ENCODE peak calls at places on chromosomes 11 and 22, in nine cellular contexts. W is A549, C is IMR-90, V is cardiac muscle cell, Y is choroid plexus epithelial cell, T is mucosa of descending colon, M is neural progenitor cell, A is tibial artery, P is heart right ventricle. R is an unnamed sample.

GRCh38 chr11:120709808-120710207 is 198.3 kb downstream of the GRIK4 start:
- DNase-seq in W (no peak), C (no peak), V (no peak), Y (peak; percentile 6), T (no peak), M (no peak), A (no peak), P (no peak), R (peak; percentile 93)

GRCh38 chr22:46646531-46647211 is 26.5 kb downstream of the GRAMD4 start:
- DNase-seq in W (no peak), C (no peak), V (no peak), Y (no peak), T (no peak), M (no peak), A (no peak), P (no peak), R (no peak)

GRCh38 chr11:108958446-108959123 is 293.7 kb downstream of the DDX10 start:
- DNase-seq in W (peak; percentile 29), C (peak; percentile 82), V (peak; percentile 43), Y (peak; percentile 85), T (no peak), M (no peak), A (no peak), P (no peak), R (peak; percentile 53)

GRCh38 chr11:65003282-65003681 is 6.5 kb upstream of the BATF2 start:
- DNase-seq in W (no peak), C (peak; percentile 66), V (peak; percentile 51), Y (peak; percentile 67), T (no peak), M (peak; percentile 57), A (no peak), P (no peak), R (no peak)

GRCh38 chr11:113884361-113884836 is 9.0 kb upstream of the USP28 start:
- DNase-seq in W (no peak), C (peak; percentile 44), V (peak; percentile 79), Y (peak; percentile 61), T (no peak), M (peak; percentile 34), A (no peak), P (no peak), R (no peak)

GRCh38 chr11:34356918-34357645 is 728 bp downstream of the ABTB2 start:
- DNase-seq in W (peak; percentile 60), C (peak; percentile 51), V (peak; percentile 76), Y (peak; percentile 64), T (peak; percentile 80), M (peak; percentile 73), A (peak; percentile 57), P (peak; percentile 71), R (peak; percentile 69)

GRCh38 chr11:14258177-14258935 is 100.6 kb downstream of the RRAS2 start:
- DNase-seq in W (peak; percentile 74), C (peak; percentile 75), V (peak; percentile 40), Y (peak; percentile 70), T (no peak), M (peak; percentile 11), A (no peak), P (no peak), R (no peak)

GRCh38 chr11:32312865-32313403 is 122.4 kb downstream of the WT1 start:
- DNase-seq in W (peak; percentile 88), C (peak; percentile 52), V (peak; percentile 85), Y (peak; percentile 76), T (no peak), M (peak; percentile 55), A (no peak), P (no peak), R (peak; percentile 51)

GRCh38 chr11:45104006-45104789 is 42.2 kb upstream of the PRDM11 start:
- DNase-seq in W (no peak), C (no peak), V (no peak), Y (no peak), T (no peak), M (no peak), A (no peak), P (no peak), R (no peak)

GRCh38 chr11:8354622-8355417 is 91.1 kb upstream of the LMO1 start:
- DNase-seq in W (peak; percentile 19), C (no peak), V (peak; percentile 16), Y (peak; percentile 26), T (no peak), M (peak; percentile 83), A (no peak), P (no peak), R (peak; percentile 19)

GRCh38 chr11:62143727-62144126 is 19.9 kb downstream of the INCENP start:
- DNase-seq in W (no peak), C (no peak), V (no peak), Y (no peak), T (no peak), M (no peak), A (no peak), P (no peak), R (no peak)

GRCh38 chr22:36036167-36036624 is 7.6 kb upstream of the RBFOX2 start:
- DNase-seq in W (no peak), C (no peak), V (no peak), Y (no peak), T (no peak), M (no peak), A (no peak), P (no peak), R (no peak)

GRCh38 chr11:113881856-113882255 is 6.5 kb upstream of the USP28 start:
- DNase-seq in W (no peak), C (no peak), V (no peak), Y (no peak), T (no peak), M (no peak), A (no peak), P (no peak), R (no peak)

GRCh38 chr22:46537946-46538815 is 761 bp upstream of the CELSR1 start:
- DNase-seq in W (peak; percentile 70), C (peak; percentile 27), V (peak; percentile 45), Y (peak; percentile 52), T (no peak), M (peak; percentile 79), A (no peak), P (no peak), R (no peak)

GRCh38 chr11:127074151-127074761 is 73.7 kb upstream of the KIRREL3 start:
- DNase-seq in W (peak; percentile 77), C (peak; percentile 72), V (peak; percentile 31), Y (no peak), T (no peak), M (peak; percentile 56), A (no peak), P (no peak), R (peak; percentile 92)

GRCh38 chr11:115222218-115222862 is 281.9 kb downstream of the CADM1 start:
- DNase-seq in W (peak; percentile 86), C (peak; percentile 98), V (peak; percentile 36), Y (peak; percentile 98), T (no peak), M (peak; percentile 34), A (no peak), P (no peak), R (peak; percentile 96)

GRCh38 chr22:31218565-31219262 is 6.6 kb downstream of the LIMK2 start:
- DNase-seq in W (no peak), C (no peak), V (no peak), Y (peak; percentile 15), T (no peak), M (peak; percentile 62), A (no peak), P (no peak), R (peak; percentile 13)

GRCh38 chr11:69472766-69473519 is 8.5 kb upstream of the LINC01488 start:
- DNase-seq in W (no peak), C (no peak), V (no peak), Y (no peak), T (no peak), M (no peak), A (no peak), P (no peak), R (no peak)

GRCh38 chr11:128052912-128053641 is 534.3 kb downstream of the ETS1 start:
- DNase-seq in W (no peak), C (peak; percentile 77), V (peak; percentile 60), Y (peak; percentile 78), T (no peak), M (no peak), A (no peak), P (no peak), R (no peak)

GRCh38 chr11:65849366-65849765 is 8.6 kb downstream of the CFL1 start:
- DNase-seq in W (no peak), C (no peak), V (no peak), Y (no peak), T (no peak), M (no peak), A (no peak), P (no peak), R (no peak)

GRCh38 chr11:440065-441042 is 1.5 kb downstream of the ANO9 start:
- DNase-seq in W (peak; percentile 64), C (no peak), V (peak; percentile 43), Y (peak; percentile 47), T (no peak), M (no peak), A (no peak), P (no peak), R (peak; percentile 44)

GRCh38 chr11:32960553-32961164 is 55.0 kb upstream of the DEPDC7 start:
- DNase-seq in W (peak; percentile 63), C (peak; percentile 71), V (peak; percentile 73), Y (peak; percentile 77), T (no peak), M (peak; percentile 50), A (no peak), P (no peak), R (peak; percentile 60)

GRCh38 chr11:72921028-72921716 is 107.0 kb downstream of the ATG16L2 start:
- DNase-seq in W (no peak), C (no peak), V (no peak), Y (no peak), T (no peak), M (no peak), A (no peak), P (no peak), R (no peak)
- TF ChIP-seq CTCF in W (no peak), C (no peak), V (no peak), Y (no peak), T (no peak), M (no peak), A (no peak), P (no peak), R (no peak)

GRCh38 chr11:95337175-95337957 is 106.4 kb upstream of the SESN3 start:
- DNase-seq in W (no peak), C (peak; percentile 33), V (peak; percentile 82), Y (peak; percentile 69), T (peak; percentile 61), M (peak; percentile 90), A (peak; percentile 56), P (peak; percentile 68), R (peak; percentile 86)
- H3K4me3 ChIP-seq in W (no peak overlapping the region), C (peak overlapping the region; percentile 20), V (no peak overlapping the region), Y (peak overlapping the region; percentile 9), T (no peak overlapping the region), M (no peak overlapping the region), A (peak overlapping the region; percentile 12), P (no peak overlapping the region), R (peak overlapping the region; percentile 19)

GRCh38 chr11:110249066-110249465 is 47.3 kb downstream of the RDX start:
- DNase-seq in W (no peak), C (no peak), V (peak; percentile 22), Y (peak; percentile 52), T (no peak), M (no peak), A (no peak), P (no peak), R (no peak)
- TF ChIP-seq CTCF in W (peak; percentile 45), C (peak; percentile 26), V (peak; percentile 37), Y (peak; percentile 42), T (no peak), M (peak; percentile 31), A (no peak), P (peak; percentile 23), R (peak; percentile 1)

DNA sequence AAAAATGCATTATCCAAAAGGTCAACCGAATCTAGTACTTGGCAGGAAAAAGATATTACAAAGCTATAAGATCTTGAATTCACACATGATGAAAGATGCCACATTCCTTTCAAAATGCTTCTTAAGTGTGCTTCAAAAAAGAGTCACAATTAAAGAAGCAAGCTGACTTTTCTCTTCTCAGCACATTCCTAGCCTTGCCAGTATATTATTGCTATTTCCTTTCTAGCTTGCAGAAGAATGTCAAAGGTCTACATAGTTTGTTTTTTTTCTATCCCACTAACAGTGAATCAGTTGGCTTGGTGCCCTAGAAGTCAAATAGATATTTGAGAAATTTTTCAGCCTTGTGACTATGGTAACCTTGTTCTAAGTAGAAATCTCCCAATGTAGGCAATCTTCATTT is 56.8 kb downstream of the GUCY1A2 start:
- DNase-seq in W (peak; percentile 53), C (peak; percentile 72), V (peak; percentile 95), Y (peak; percentile 98), T (no peak), M (no peak), A (no peak), P (no peak), R (no peak)
- H3K4me3 ChIP-seq in W (no peak overlapping the region), C (no peak overlapping the region), V (no peak overlapping the region), Y (no peak overlapping the region), T (no peak overlapping the region), M (no peak overlapping the region), A (no peak overlapping the region), P (no peak overlapping the region), R (no peak overlapping the region)

R was measured in GM12865.